ENCODE peak calls at places on chromosomes 3 and 15, in eight cellular contexts. I is neural progenitor cell, H is fibroblast of pulmonary artery, E is thoracic aorta, B is Peyer's patch, J is endothelial cell, V is AG09309, Z is fibroblast of mammary gland. Q is an unnamed sample.

GRCh38 chr15:40743921-40744809 is 10.9 kb downstream of the RMDN3 start:
- DNase-seq in I (no peak), H (peak), E (no peak), B (peak), J (no peak), V (no peak), Z (peak), Q (no peak)

GRCh38 chr3:99505646-99506269 is 132.6 kb upstream of the COL8A1 start:
- DNase-seq in I (no peak), H (peak), E (peak), B (no peak), J (no peak), V (peak), Z (peak), Q (no peak)

GRCh38 chr15:57146394-57147140 is 228.1 kb downstream of the TCF12 start:
- DNase-seq in I (peak), H (peak), E (no peak), B (no peak), J (no peak), V (peak), Z (peak), Q (no peak)

GRCh38 chr3:94862703-94863102 is 799.8 kb downstream of the NSUN3 start:
- DNase-seq in I (peak), H (peak), E (no peak), B (no peak), J (peak), V (no peak), Z (peak), Q (no peak)

GRCh38 chr3:9349321-9350117 is 13.3 kb upstream of the THUMPD3 start:
- DNase-seq in I (peak), H (peak), E (no peak), B (no peak), J (no peak), V (peak), Z (peak), Q (no peak)

GRCh38 chr15:38688096-38688495 is 123.5 kb upstream of the RASGRP1 start:
- DNase-seq in I (no peak), H (no peak), E (no peak), B (no peak), J (no peak), V (no peak), Z (no peak), Q (no peak)

GRCh38 chr3:85342915-85343314 is 384.1 kb downstream of the CADM2 start:
- DNase-seq in I (peak), H (no peak), E (no peak), B (no peak), J (peak), V (no peak), Z (no peak), Q (no peak)

GRCh38 chr15:67420137-67420536 is 100.8 kb upstream of the C15orf61 start:
- DNase-seq in I (no peak), H (no peak), E (no peak), B (no peak), J (no peak), V (no peak), Z (no peak), Q (no peak)

GRCh38 chr3:42539871-42540714 is 37.6 kb downstream of the VIPR1 start:
- DNase-seq in I (peak), H (peak), E (no peak), B (peak), J (peak), V (no peak), Z (peak), Q (no peak)

GRCh38 chr3:107824822-107825371 is 265.9 kb downstream of the CD47 start:
- DNase-seq in I (no peak), H (no peak), E (no peak), B (no peak), J (no peak), V (no peak), Z (no peak), Q (no peak)

GRCh38 chr3:189464800-189465199 is 166.4 kb upstream of the TP63 start:
- DNase-seq in I (no peak), H (no peak), E (no peak), B (no peak), J (no peak), V (no peak), Z (no peak), Q (no peak)

GRCh38 chr3:72336821-72337479 is 511.3 kb downstream of the SHQ1 start:
- DNase-seq in I (peak), H (peak), E (no peak), B (peak), J (peak), V (no peak), Z (peak), Q (peak)

GRCh38 chr3:53794597-53794996 is 51.6 kb downstream of the CHDH start:
- DNase-seq in I (no peak), H (no peak), E (no peak), B (no peak), J (no peak), V (no peak), Z (peak), Q (no peak)

GRCh38 chr3:66629431-66630368 is 128.9 kb upstream of the LRIG1 start:
- DNase-seq in I (peak), H (no peak), E (no peak), B (no peak), J (no peak), V (no peak), Z (no peak), Q (no peak)

GRCh38 chr15:69881310-69881660 is 216.4 kb downstream of the TLE3 start:
- DNase-seq in I (no peak), H (no peak), E (no peak), B (no peak), J (no peak), V (no peak), Z (no peak), Q (no peak)

GRCh38 chr3:143676742-143677141 is 171.5 kb downstream of the SLC9A9 start:
- DNase-seq in I (no peak), H (no peak), E (no peak), B (no peak), J (no peak), V (no peak), Z (no peak), Q (no peak)

GRCh38 chr3:29515451-29515850 is 234.6 kb downstream of the RBMS3 start:
- DNase-seq in I (no peak), H (peak), E (no peak), B (no peak), J (no peak), V (no peak), Z (peak), Q (no peak)

GRCh38 chr3:87196879-87197278 is 30.2 kb upstream of the CHMP2B start:
- DNase-seq in I (no peak), H (no peak), E (no peak), B (no peak), J (no peak), V (no peak), Z (no peak), Q (no peak)
- TF ChIP-seq CTCF in I (no peak), H (no peak), E (no peak), B (no peak), J (no peak), V (no peak), Z (no peak), Q (no peak)

DNA sequence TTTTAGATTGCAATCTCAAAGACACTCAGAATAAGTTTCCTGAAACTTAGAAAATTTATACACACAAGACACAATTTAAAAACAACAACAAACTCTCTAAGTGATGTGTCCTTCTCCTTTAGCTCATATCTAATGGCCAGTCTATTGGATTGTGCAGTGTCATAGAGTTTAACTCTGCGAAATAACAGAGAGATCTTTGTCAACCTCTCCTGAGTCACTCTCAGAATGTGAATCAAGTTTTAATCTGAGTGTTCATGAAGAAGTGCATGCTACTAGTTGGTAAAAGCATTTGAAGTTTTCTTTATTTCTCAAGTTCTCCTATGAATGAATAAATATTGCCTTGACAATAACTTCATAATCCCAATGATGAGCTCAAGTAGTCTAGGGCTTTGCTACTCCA is 284.5 kb upstream of the DNAJC19 start:
- DNase-seq in I (no peak), H (no peak), E (no peak), B (no peak), J (no peak), V (no peak), Z (no peak), Q (no peak)
- TF ChIP-seq CTCF in I (no peak), H (no peak), E (no peak), B (no peak), J (no peak), V (no peak), Z (no peak), Q (no peak)

GRCh38 chr15:53811530-53811929 is 52.1 kb upstream of the WDR72 start:
- DNase-seq in I (peak), H (peak), E (no peak), B (no peak), J (no peak), V (no peak), Z (peak), Q (no peak)
- TF ChIP-seq CTCF in I (peak), H (no peak), E (peak), B (no peak), J (no peak), V (no peak), Z (no peak), Q (no peak)

DNA sequence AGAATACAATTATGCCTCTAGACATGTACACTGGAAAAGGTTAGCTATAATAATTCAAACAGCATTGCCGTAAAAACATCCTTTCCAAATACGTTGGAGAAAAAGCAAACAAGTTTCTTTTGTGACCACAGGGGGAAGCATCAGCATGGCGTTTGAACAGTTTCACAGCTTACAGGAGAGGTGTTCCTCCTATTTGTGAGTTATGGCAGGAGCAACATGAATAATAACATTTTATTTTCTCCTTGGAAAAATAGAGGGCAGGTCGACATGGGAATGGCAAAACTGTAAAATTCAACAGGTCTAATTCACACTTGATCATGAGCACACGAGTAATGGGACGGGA is 39.7 kb upstream of the GADL1 start:
- DNase-seq in I (peak), H (peak), E (no peak), B (no peak), J (no peak), V (peak), Z (peak), Q (no peak)
- TF ChIP-seq CTCF in I (peak), H (peak), E (peak), B (peak), J (peak), V (peak), Z (peak), Q (no peak)

GRCh38 chr3:177916461-177916860 is 619.8 kb upstream of the KCNMB2 start:
- DNase-seq in I (no peak), H (no peak), E (no peak), B (no peak), J (no peak), V (no peak), Z (no peak), Q (no peak)
- TF ChIP-seq CTCF in I (no peak), H (no peak), E (no peak), B (no peak), J (no peak), V (no peak), Z (no peak), Q (no peak)

DNA sequence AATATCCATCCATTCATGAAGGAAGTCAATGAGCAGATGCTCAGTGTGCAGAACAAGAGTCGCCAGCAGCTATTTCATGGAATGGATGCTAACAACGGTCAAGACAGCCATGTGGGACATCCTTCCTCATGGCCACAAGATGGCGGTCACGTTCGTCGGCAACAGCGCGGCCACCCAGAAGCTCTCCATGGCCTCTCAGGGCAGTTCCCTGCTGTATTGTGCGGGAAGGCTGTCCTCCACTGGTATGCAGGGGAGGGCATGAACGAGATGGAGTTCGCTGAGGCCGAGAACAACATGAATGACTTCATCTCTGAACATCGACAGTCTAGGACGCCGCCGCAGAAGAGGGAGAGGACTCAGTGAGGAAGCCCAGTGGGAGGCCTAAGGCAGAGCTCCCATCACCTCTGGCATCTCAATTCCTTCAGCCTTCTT is 208.3 kb downstream of the TJP1 start:
- DNase-seq in I (peak), H (peak), E (no peak), B (no peak), J (no peak), V (no peak), Z (no peak), Q (no peak)
- TF ChIP-seq CTCF in I (peak), H (peak), E (no peak), B (no peak), J (no peak), V (peak), Z (no peak), Q (no peak)

Q was measured in omental fat pad.